ENCODE peak calls at places on chromosomes 1 and 21, in five cellular contexts. B, N, E, X and Z are unnamed samples.

GRCh38 chr1:97920832-97921571 is at the start of gene DPYD:
- DNase-seq in N (peak), B (peak), E (peak), X (peak), Z (peak)

GRCh38 chr1:147444381-147444780 is 96.9 kb upstream of the BCL9 start:
- DNase-seq in E (no peak), N (no peak), X (no peak), B (no peak), Z (no peak)

GRCh38 chr1:95287078-95287477 is 53.1 kb downstream of the RWDD3 start:
- DNase-seq in X (no peak), E (no peak), N (no peak), B (no peak), Z (no peak)

GRCh38 chr1:68291763-68292384 is 59.6 kb upstream of the WLS start:
- DNase-seq in X (peak), E (peak), B (peak), N (peak), Z (no peak)

GRCh38 chr1:10671090-10671489 is 125.4 kb downstream of the CASZ1 start:
- DNase-seq in X (no peak), E (no peak), B (no peak), N (no peak), Z (no peak)

GRCh38 chr1:183859865-183860264 is 54.9 kb downstream of the RGL1 start:
- DNase-seq in B (no peak), X (no peak), N (peak), E (no peak), Z (no peak)

GRCh38 chr1:184941735-184942134 is 32.6 kb downstream of the NIBAN1 start:
- DNase-seq in B (no peak), N (no peak), E (no peak), X (no peak), Z (no peak)

GRCh38 chr1:24996983-24997893 is 67.2 kb upstream of the RUNX3 start:
- DNase-seq in E (no peak), N (no peak), B (no peak), X (no peak), Z (peak)

GRCh38 chr1:168762473-168762872 is 33.5 kb upstream of the DPT start:
- DNase-seq in E (no peak), N (no peak), X (no peak), B (no peak), Z (no peak)

GRCh38 chr1:247111259-247111635 is 7.1 kb upstream of the ZNF669 start:
- DNase-seq in N (peak), E (no peak), X (no peak), B (no peak), Z (no peak)

GRCh38 chr1:108826081-108826635 is 30.7 kb downstream of the AKNAD1 start:
- DNase-seq in B (no peak), E (no peak), N (peak), X (no peak), Z (no peak)

GRCh38 chr1:198934414-198934813 is 295.6 kb downstream of the PTPRC start:
- DNase-seq in E (no peak), X (no peak), B (no peak), N (no peak), Z (no peak)

GRCh38 chr1:165248969-165249571 is 107.4 kb downstream of the LMX1A start:
- DNase-seq in E (no peak), B (no peak), N (no peak), X (peak), Z (no peak)

GRCh38 chr21:27536319-27536718 is 569.4 kb upstream of the ADAMTS5 start:
- DNase-seq in B (peak), X (no peak), E (no peak), N (peak), Z (no peak)

GRCh38 chr1:18299441-18300338 is 181.0 kb upstream of the KLHDC7A start:
- DNase-seq in B (no peak), N (peak), X (peak), E (no peak), Z (peak)

GRCh38 chr1:232877361-232877991 is 72.3 kb downstream of the MAP10 start:
- DNase-seq in B (no peak), X (no peak), E (no peak), N (no peak), Z (no peak)

GRCh38 chr1:183685112-183685713 is 32.1 kb upstream of the APOBEC4 start:
- DNase-seq in E (peak), B (peak), X (peak), N (peak), Z (peak)

GRCh38 chr1:226736908-226737818 is 1.9 kb downstream of the ITPKB start:
- DNase-seq in X (peak), N (peak), B (peak), E (peak), Z (no peak)

GRCh38 chr1:12369258-12369657 is 139.4 kb downstream of the VPS13D start:
- DNase-seq in E (no peak), N (no peak), B (peak), X (no peak), Z (no peak)

GRCh38 chr1:27527223-27527856 is 37.4 kb upstream of the WASF2 start:
- DNase-seq in E (no peak), X (peak), B (peak), N (no peak), Z (peak)

GRCh38 chr1:227066999-227067398 is 126.9 kb downstream of the COQ8A start:
- DNase-seq in E (no peak), B (no peak), X (no peak), N (no peak), Z (no peak)

GRCh38 chr1:179154437-179154836 is 72.6 kb downstream of the TOR3A start:
- DNase-seq in E (no peak), N (no peak), X (no peak), B (no peak), Z (no peak)

GRCh38 chr1:163414778-163415177 is 93.0 kb downstream of the NUF2 start:
- DNase-seq in X (no peak), E (no peak), N (no peak), B (no peak), Z (no peak)

GRCh38 chr1:11170102-11170501 is 19.1 kb upstream of the ANGPTL7 start:
- DNase-seq in E (no peak), X (no peak), B (no peak), N (no peak), Z (no peak)

DNA sequence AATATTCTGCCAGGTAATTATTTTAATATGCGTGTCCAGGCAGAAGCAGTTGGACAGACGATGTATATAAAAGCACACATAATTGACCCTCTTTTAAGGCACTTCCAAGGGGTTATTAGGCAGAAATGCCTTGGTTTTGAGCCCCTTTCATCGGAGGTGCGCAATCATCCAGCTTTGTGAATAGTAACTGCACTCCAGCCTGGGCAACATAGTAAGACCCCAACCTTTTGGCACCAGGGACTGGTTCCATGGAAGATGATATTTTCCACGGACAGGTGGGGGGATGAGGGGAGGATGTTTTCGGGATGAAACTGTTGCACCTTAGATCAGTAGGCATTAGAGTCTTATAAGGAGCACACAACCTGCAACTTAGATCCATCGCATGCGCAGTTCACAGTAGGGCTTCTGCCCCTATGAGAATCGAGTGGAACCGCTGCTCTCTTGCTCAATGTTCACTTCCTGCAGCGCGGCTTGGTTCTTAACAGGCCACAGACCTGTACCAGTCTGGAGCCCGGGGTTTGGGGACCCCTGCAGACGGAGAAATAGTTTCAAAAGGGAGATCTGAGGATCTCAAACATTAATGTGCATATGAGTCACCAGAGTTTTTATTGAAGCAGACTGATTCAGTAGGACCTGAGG is 1.8 kb upstream of the MCOLN2 start:
- DNase-seq in X (peak), B (peak), E (no peak), N (peak), Z (no peak)
- H3K27ac ChIP-seq in X (no peak), B (no peak), E (no peak), N (no peak), Z (no peak)

DNA sequence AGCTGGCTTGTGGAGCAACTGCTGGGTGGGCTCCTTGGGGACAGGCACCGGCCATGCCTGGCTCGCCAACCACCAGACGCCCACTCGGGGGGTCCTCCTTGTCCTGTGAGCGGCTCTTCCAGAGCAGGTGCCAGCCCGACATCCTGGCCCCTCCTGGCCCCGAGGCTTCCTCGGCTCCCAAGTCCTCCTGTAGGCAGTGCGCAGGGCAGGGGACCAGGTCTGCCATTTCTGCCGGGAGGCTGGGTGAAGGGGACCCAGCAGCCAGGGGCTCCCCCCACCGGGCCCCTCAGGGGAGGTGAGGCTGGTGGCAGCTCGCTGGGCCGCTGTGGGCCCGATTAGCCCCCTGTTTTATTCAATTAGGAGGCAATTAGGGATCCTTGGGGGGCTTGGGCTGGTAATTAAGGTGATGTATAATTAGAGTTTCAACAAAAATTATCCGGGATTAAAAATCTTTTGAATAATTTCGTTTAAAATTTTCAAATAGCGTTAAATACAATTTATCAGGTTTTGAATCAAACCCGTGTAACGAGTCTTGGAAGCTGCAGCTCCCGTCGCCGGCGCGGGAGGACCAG is 4.0 kb downstream of the PRDM16 start:
- DNase-seq in N (no peak), E (no peak), X (no peak), B (no peak), Z (no peak)
- H3K9ac ChIP-seq in N (no peak), E (no peak), X (no peak), B (no peak), Z (no peak)

GRCh38 chr1:23597635-23598388 is 38.5 kb upstream of the ID3 start:
- DNase-seq in B (no peak), E (no peak), X (peak), N (no peak), Z (no peak)
- H3K27ac ChIP-seq in B (no peak), E (no peak), X (peak), N (no peak), Z (peak)

GRCh38 chr1:8013800-8014199 is 12.3 kb downstream of the ERRFI1 start:
- DNase-seq in B (no peak), X (no peak), N (no peak), E (no peak), Z (no peak)

GRCh38 chr1:8016244-8017241 is 9.6 kb downstream of the ERRFI1 start:
- DNase-seq in E (no peak), B (no peak), X (no peak), N (no peak), Z (no peak)

GRCh38 chr1:8015809-8016165 is 10.3 kb downstream of the ERRFI1 start:
- DNase-seq in X (no peak), E (no peak), B (no peak), N (peak), Z (no peak)

GRCh38 chr1:8014381-8014988 is 11.6 kb downstream of the ERRFI1 start:
- DNase-seq in B (no peak), X (no peak), E (no peak), N (no peak), Z (no peak)

DNA sequence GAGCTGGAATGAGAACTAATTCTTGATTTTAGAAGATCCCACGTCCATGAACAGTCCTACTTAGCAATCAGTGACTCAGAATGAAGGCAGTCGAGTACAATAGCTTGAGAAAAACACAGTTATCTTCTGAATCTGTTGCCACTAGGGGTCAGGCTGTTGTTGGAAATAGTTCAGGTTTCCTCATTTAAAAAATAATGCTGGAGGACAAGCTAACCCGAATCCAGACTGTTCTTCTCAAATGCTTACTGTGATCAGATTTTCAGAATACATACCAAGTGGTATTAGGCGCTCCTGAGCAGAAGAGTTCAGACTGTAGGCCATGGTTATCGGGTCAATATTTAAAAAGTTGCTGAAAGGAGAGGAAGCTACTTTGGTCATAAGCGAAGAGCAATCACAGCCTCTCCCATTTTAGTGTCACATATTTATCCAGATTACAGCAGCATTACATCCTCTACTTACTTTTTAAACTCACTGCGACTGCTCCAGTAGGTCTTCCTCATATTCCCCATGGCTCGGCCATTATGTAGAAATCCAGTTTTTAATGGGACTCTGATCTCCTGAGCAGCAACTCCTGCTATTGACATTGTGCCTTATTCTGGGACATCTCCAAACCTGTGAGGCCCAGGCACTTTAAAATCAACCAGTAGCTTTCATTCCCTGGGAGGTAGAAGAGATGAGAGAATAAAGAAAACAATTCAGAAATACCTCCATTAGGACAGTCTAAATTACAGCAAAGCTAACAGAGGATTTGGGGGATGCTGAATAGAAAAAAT is 10.9 kb downstream of the ERRFI1 start:
- DNase-seq in E (peak), X (peak), N (peak), B (peak), Z (peak)
- H3K9ac ChIP-seq in E (no peak), X (no peak), N (peak), B (peak), Z (no peak)

DNA sequence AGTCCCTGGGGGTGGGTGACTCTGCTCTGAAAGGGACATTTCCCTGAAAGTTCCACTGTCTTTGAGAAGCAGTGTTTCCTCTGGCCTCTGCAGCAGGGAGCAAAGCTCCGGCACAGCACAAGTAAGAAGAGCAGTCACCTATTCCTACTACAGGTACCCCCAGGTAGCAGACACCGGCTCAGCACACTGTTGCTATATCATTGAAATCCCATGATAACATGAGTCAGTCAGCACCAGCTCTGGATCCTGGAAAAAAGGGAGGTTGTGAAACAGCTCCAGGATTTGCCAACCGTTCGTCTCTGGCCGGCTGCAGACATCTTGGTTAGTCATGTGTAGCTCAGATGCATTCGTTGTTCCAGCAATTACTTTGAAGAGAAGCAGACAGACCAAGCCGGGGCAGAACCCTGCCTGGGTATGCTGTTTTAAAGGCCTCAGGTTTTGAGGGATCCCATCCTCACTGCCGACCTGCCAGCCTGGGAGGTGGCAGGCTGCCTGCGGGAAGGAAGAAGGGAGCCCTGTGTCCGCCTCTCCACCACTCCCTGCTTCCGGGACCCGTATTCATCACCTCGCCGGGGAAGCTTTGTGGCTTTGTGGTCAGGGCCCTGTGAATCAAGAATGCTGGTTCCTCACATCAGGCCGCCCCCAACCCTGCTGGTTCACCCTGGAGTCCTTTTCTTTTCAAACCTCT is 139.2 kb downstream of the CLIC6 start:
- DNase-seq in X (no peak), B (peak), N (peak), E (no peak), Z (no peak)
- H3K27ac ChIP-seq in X (no peak), B (peak), N (peak), E (no peak), Z (peak)

DNA sequence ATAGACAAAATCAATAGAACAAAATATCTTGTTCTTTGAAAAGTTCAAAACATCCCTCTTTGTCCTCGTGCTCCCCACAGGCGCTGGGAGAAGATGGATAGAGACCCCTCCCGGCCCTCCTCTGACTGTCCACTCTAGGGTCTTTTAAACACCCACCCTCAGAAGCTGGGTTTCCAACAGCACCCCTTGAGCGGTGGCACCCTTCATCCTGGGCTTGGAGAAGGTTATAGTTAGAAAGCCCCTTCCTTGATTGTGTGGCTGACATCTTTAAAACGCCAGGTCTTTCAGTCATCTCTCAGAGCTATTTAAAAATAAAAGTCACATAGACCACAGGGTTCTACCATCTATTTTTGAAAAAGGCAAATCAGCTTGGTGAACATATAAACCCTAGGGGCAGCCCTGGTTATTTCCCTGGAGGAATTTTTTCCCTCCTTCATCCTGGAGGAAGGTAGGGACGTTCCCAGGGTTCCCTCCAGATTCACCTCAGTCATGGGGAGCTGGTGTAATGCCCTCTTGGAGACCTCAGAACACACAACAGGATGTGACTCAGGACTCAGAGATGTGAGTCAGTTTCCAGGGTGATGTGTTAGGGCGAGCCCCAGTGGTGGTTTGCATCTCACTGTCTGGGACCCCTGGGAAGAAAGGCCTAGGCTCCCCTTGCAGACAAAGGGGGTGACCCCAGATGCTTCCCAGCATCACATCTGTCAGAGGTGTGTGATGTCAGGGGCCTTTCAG is 138.5 kb downstream of the CLIC6 start:
- DNase-seq in E (no peak), N (peak), X (peak), B (peak), Z (no peak)
- H3K9ac ChIP-seq in E (no peak), N (peak), X (no peak), B (no peak), Z (no peak)

GRCh38 chr21:41726630-41726969 is 40.3 kb downstream of the RIPK4 start:
- DNase-seq in E (no peak), N (no peak), X (no peak), B (no peak), Z (no peak)
- H3K27ac ChIP-seq in E (no peak), N (no peak), X (no peak), B (no peak), Z (no peak)

GRCh38 chr1:154876842-154877369 is 6.8 kb upstream of the KCNN3 start:
- DNase-seq in N (no peak), X (no peak), B (no peak), E (no peak), Z (no peak)

GRCh38 chr1:154880651-154881050 is 10.6 kb upstream of the KCNN3 start:
- DNase-seq in B (no peak), X (peak), N (no peak), E (no peak), Z (no peak)

GRCh38 chr1:154878371-154879355 is 8.6 kb upstream of the KCNN3 start:
- DNase-seq in N (peak), X (peak), B (peak), E (peak), Z (peak)

GRCh38 chr1:154874465-154874864 is 4.4 kb upstream of the KCNN3 start:
- DNase-seq in E (no peak), X (no peak), N (no peak), B (no peak), Z (no peak)

DNA sequence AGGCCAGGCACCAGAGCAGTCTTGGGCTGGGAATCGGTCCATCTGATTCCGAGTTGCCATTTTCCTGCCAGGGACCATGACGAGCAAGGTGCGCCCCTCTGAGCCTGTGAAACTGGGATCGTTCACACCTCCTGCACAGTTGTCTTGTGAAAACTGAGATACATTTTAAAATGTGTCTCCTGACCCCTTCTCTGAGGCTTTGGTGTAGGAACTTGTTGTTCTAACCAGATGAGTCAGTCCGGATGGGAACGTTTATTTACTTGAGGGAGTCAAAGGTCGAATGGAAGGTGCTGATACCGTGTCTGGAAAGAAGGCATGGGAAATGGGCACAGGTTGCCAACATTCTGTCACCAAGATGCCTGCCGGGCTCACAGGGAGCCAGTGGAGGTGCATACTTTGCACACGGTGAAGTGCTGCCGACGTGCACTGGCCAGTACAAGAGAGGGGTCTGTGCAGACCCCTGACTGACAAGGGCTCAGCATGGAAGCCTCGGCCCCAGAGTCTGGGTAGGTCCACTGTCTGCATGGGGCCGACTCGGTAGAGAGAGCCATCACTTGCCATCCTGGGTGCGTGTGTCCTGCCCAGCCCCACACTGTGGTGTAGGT is 7.4 kb upstream of the KCNN3 start:
- DNase-seq in N (no peak), E (no peak), B (peak), X (peak), Z (no peak)
- H3K9ac ChIP-seq in N (no peak), E (no peak), B (no peak), X (no peak), Z (no peak)